ENCODE peak calls at places on chromosomes 16 and 17, in ten cellular contexts. O, J, X, G, P, I, Z, H, N and W are unnamed samples.

GRCh38 chr17:79651751-79652150 is 40.9 kb upstream of the RBFOX3 start:
- DNase-seq in O (no peak), J (no peak), X (peak), G (no peak), P (no peak), I (no peak), Z (no peak), H (no peak), N (no peak), W (no peak)

GRCh38 chr16:19578378-19578851 is 22.9 kb downstream of the VPS35L start:
- DNase-seq in O (no peak), J (no peak), X (no peak), G (peak), P (no peak), I (no peak), Z (no peak), H (no peak), N (no peak), W (no peak)

GRCh38 chr17:78325076-78325712 is 34.7 kb downstream of the SOCS3 start:
- DNase-seq in O (peak), J (peak), X (no peak), G (peak), P (no peak), I (no peak), Z (no peak), H (peak), N (no peak), W (no peak)

GRCh38 chr16:13056607-13057006 is 155.2 kb downstream of the SHISA9 start:
- DNase-seq in O (no peak), J (no peak), X (no peak), G (no peak), P (no peak), I (no peak), Z (no peak), H (no peak), N (no peak), W (no peak)

GRCh38 chr17:27475070-27475673 is 18.9 kb downstream of the KSR1 start:
- DNase-seq in O (no peak), J (no peak), X (no peak), G (no peak), P (no peak), I (no peak), Z (no peak), H (no peak), N (no peak), W (no peak)

GRCh38 chr16:83115491-83116232 is 488.9 kb downstream of the CDH13 start:
- DNase-seq in O (no peak), J (no peak), X (peak), G (no peak), P (no peak), I (no peak), Z (no peak), H (no peak), N (no peak), W (no peak)

GRCh38 chr16:64428463-64428862 is 693.4 kb downstream of the CDH11 start:
- DNase-seq in O (no peak), J (peak), X (no peak), G (no peak), P (no peak), I (no peak), Z (no peak), H (peak), N (no peak), W (no peak)

GRCh38 chr17:3812771-3813170 is 11.8 kb upstream of the ITGAE start:
- DNase-seq in O (no peak), J (no peak), X (no peak), G (no peak), P (no peak), I (no peak), Z (no peak), H (no peak), N (no peak), W (no peak)

GRCh38 chr16:27314161-27314723 is 468 bp downstream of the IL4R start:
- DNase-seq in O (peak), J (peak), X (no peak), G (no peak), P (peak), I (no peak), Z (peak), H (peak), N (peak), W (no peak)

GRCh38 chr16:25135239-25135878 is 23.8 kb downstream of the LCMT1 start:
- DNase-seq in O (no peak), J (peak), X (no peak), G (no peak), P (no peak), I (no peak), Z (peak), H (peak), N (no peak), W (no peak)

GRCh38 chr17:29078183-29079045 is 35.5 kb downstream of the PIPOX start:
- DNase-seq in O (peak), J (no peak), X (no peak), G (no peak), P (peak), I (no peak), Z (no peak), H (peak), N (no peak), W (no peak)

GRCh38 chr17:56939869-56940484 is 20.9 kb downstream of the COIL start:
- DNase-seq in O (no peak), J (no peak), X (no peak), G (peak), P (peak), I (no peak), Z (peak), H (peak), N (no peak), W (no peak)

DNA sequence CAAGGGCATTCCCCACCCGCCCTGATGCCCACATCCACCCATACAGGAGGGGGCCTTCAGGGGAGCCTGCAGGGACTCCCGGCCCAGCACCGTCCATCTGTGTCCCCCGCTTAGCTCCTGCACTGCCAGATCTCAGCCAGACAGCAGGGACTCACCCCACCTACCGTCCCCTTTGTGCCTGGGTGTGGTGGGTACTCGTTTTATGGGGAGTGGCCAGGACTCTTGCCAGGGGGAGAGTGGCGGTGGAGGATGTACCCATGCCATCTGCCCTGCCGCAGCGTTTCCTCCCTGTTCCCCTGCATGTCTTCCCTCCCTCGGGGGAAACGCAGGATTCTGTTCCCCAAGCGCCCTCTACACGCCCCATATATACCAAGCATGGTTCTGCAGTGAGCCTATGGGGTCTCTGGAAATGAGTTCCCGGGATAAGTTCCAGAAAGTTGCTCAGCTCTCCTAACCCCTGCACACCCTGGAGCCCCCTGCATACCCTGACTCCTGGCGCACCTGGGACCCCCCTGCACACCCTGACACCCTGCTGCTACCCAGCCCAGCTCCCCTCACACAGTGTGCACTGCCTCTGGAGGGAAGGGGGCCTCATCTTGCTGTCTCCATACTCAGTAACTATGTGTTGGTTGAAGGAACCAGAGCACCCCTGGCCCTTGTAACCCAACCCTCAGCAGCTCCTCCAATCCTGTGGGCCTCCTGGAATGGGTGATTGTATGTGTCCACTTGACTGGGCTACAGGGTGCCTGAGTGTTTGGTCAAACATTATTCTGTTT is 4.2 kb upstream of the MAFG start:
- DNase-seq in O (no peak), J (no peak), X (no peak), G (no peak), P (no peak), I (no peak), Z (no peak), H (no peak), N (no peak), W (no peak)
- H3K27ac ChIP-seq in O (no peak), J (no peak), X (no peak), G (no peak), P (peak), I (no peak), Z (no peak), H (no peak), N (no peak), W (no peak)

DNA sequence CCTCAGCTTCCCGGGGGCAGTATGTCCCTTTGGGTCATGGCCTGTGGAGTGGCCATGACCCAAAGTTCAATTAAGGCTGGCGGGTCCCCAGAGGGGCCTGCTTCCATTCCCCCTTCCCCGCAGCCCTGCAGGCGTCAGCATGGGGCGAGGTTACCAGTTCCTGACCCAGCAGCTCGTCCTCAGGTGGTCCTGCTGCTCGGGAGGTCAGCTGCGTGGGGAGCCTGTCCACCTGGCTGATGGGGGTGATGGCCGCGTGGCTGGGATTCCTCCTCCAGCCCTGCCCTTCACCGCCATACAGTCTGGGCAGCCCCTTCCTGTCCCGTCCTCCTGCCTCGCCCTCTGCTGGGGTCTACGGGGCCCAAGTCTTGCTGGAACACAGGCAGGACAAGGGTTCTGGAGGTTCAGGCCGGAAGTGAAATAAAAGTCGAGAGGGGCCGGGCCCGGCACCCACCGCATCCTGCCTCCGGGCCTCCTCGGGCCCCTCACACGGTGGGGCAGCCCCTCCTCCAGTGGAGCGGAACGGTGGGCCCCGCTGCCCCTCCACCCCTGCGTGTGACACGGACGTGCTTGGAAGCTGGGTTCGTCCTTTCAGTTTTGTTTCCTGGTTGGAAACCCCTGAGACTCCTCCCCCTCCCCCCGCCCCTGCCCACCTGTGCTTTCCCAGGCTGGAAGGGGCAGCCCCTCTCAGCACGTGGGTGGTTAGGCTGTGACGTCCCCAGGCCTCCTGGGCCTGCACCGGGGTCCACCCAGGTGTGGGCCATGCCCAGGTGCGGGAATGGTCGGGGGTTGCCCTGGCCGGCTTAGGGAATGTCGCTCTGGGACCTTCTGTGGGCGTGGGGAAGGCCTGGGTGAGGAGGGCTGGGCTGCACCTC is 6.8 kb downstream of the UBALD2 start:
- DNase-seq in O (peak), J (no peak), X (no peak), G (no peak), P (no peak), I (peak), Z (no peak), H (no peak), N (no peak), W (no peak)
- H3K27ac ChIP-seq in O (peak), J (no peak), X (peak), G (peak), P (no peak), I (peak), Z (peak), H (no peak), N (peak), W (no peak)

GRCh38 chr16:1926223-1926718 is 8.1 kb upstream of the HS3ST6 start:
- DNase-seq in O (no peak), J (no peak), X (no peak), G (no peak), P (no peak), I (no peak), Z (no peak), H (no peak), N (no peak), W (no peak)
- H3K27ac ChIP-seq in O (no peak), J (no peak), X (no peak), G (no peak), P (no peak), I (no peak), Z (peak), H (no peak), N (no peak), W (no peak)

GRCh38 chr16:57352636-57353047 is 5.9 kb upstream of the CCL22 start:
- DNase-seq in O (no peak), J (no peak), X (no peak), G (no peak), P (no peak), I (no peak), Z (no peak), H (no peak), N (no peak), W (no peak)
- H3K27ac ChIP-seq in O (no peak), J (no peak), X (no peak), G (no peak), P (no peak), I (no peak), Z (no peak), H (no peak), N (no peak), W (no peak)

DNA sequence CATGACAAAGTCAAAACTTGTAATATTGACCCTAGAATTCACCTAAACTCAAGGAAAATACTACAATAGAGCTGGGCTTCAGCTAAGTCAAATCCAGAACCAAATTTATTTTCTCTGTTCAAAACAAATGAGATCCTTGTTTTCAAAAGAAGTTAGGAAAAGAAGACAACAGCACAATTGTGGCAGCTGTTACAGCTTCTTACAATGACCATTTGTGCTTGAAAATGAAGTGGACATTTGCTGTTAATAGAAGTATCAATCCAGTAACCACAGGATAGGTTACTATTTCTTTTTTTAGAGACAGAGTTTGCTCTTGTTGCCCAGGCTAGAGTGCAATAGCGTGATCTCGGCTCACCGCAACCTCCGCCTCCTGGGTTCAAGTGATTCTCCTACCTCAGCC is 44.4 kb downstream of the APPBP2 start:
- DNase-seq in O (no peak), J (no peak), X (no peak), G (no peak), P (no peak), I (no peak), Z (no peak), H (no peak), N (no peak), W (no peak)
- H3K27ac ChIP-seq in O (no peak), J (no peak), X (no peak), G (no peak), P (no peak), I (no peak), Z (no peak), H (no peak), N (no peak), W (no peak)

DNA sequence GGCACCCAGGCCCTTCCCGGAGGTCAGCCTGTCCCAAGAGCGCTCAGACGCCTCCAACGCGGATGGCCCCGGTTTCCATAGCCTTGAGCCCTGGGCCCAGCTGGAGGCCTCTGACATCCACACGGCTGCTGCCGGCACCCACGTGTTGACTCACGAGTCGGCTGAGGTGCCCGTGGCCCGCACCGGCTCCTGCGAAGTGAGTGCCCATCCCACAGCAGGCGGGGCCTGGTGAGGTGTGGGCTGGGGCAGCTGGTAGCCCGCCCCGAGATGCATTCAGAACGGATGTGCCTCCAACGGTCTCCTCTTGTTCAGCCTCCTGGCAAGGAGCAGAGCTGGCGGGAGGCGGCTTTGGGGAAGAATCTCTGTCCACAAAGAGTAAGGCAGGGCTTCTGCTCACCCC is 2.7 kb downstream of the WDR90 start:
- DNase-seq in O (peak), J (no peak), X (no peak), G (no peak), P (no peak), I (no peak), Z (no peak), H (no peak), N (no peak), W (no peak)
- H3K27ac ChIP-seq in O (peak), J (no peak), X (no peak), G (no peak), P (no peak), I (no peak), Z (no peak), H (no peak), N (no peak), W (no peak)

GRCh38 chr16:75236736-75237397 is 14.6 kb downstream of the BCAR1 start:
- DNase-seq in O (no peak), J (no peak), X (no peak), G (no peak), P (no peak), I (no peak), Z (no peak), H (no peak), N (no peak), W (no peak)
- H3K27ac ChIP-seq in O (peak), J (no peak), X (no peak), G (no peak), P (no peak), I (no peak), Z (no peak), H (no peak), N (peak), W (no peak)

DNA sequence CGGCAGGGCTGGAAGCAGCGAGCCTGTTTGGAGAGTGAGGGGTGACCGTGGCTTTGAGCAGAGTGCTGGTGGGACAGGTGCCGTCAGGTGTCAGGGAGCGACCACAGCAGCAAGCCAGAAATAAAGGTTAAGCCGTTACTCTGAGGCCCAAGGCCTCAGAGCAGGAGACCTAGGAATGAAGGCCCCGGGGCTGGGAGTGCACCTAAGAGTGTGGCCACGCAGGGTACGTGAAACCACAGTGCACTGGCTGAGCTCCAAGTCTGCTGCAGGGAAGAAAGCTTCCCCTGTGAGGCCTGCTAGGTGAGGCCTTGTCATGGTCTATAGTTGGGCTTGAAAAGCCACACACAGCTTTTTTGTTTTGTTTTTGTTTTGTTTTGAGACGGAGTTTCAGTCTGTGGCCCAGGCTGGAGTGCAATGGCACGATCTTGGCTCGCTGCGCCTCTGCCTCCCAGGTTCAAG is 8.7 kb downstream of the CLUAP1 start:
- DNase-seq in O (no peak), J (no peak), X (no peak), G (no peak), P (no peak), I (peak), Z (no peak), H (no peak), N (no peak), W (no peak)
- H3K27ac ChIP-seq in O (no peak), J (no peak), X (no peak), G (no peak), P (no peak), I (peak), Z (no peak), H (no peak), N (no peak), W (no peak)

DNA sequence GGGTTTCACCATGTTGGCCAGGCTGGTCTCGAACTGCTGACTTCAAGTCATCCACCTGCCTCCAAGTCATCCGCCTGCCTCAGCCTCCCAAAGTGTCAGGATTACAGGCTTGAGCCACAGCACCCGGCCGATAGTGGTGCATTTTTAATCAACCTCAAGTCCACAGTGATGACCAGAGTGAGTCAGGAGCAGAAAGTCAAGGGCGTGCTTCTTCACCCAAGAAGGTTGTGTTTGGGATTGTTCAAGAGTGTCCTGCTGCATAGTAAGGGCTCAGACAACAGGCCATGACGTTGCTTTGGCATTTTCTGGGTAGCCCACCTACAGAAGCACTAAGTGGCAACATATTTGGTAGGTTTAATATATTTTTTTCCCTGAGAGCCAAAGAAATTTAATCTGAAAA is 108.3 kb upstream of the FAM20A start:
- DNase-seq in O (no peak), J (no peak), X (no peak), G (no peak), P (no peak), I (no peak), Z (no peak), H (no peak), N (no peak), W (no peak)
- H3K27ac ChIP-seq in O (no peak), J (no peak), X (no peak), G (no peak), P (no peak), I (no peak), Z (no peak), H (peak), N (no peak), W (no peak)